ENCODE peak calls at places on chromosomes 7 and 10, in four cellular contexts. U, H, Z and G are unnamed samples.

GRCh38 chr10:106795619-106796018 is 368.9 kb downstream of the SORCS1 start:
- DNase-seq in H (no peak), Z (no peak), U (no peak), G (peak)

GRCh38 chr7:45407730-45408406 is 166.3 kb upstream of the ADCY1 start:
- DNase-seq in U (no peak), H (no peak), Z (no peak), G (no peak)

GRCh38 chr7:519974-520458 is 370 bp upstream of the PDGFA start:
- DNase-seq in Z (no peak), U (no peak), H (peak), G (peak)

GRCh38 chr10:4663162-4663992 is 162.6 kb upstream of the AKR1E2 start:
- DNase-seq in Z (peak), H (peak), U (peak), G (peak)

GRCh38 chr7:36863901-36864701 is 139.8 kb upstream of the AOAH start:
- DNase-seq in Z (no peak), U (no peak), H (peak), G (no peak)

GRCh38 chr10:98917828-98918227 is 317.8 kb downstream of the HPSE2 start:
- DNase-seq in U (no peak), H (no peak), Z (no peak), G (peak)

GRCh38 chr7:158734861-158735260 is 30.3 kb upstream of the NCAPG2 start:
- DNase-seq in U (peak), H (peak), Z (no peak), G (peak)

GRCh38 chr7:45176886-45177731 is 19.5 kb downstream of the RAMP3 start:
- DNase-seq in U (no peak), Z (peak), H (no peak), G (no peak)

GRCh38 chr10:131574707-131575430 is 263.3 kb upstream of the TCERG1L start:
- DNase-seq in Z (no peak), U (no peak), H (no peak), G (no peak)
- H3K4me3 ChIP-seq in Z (no peak), U (no peak), H (no peak), G (no peak)

GRCh38 chr10:80079312-80079613 is 798 bp downstream of the TMEM254 start:
- DNase-seq in H (no peak), Z (no peak), U (no peak), G (no peak)
- TF ChIP-seq CTCF in H (no peak), Z (no peak), U (no peak), G (no peak)

DNA sequence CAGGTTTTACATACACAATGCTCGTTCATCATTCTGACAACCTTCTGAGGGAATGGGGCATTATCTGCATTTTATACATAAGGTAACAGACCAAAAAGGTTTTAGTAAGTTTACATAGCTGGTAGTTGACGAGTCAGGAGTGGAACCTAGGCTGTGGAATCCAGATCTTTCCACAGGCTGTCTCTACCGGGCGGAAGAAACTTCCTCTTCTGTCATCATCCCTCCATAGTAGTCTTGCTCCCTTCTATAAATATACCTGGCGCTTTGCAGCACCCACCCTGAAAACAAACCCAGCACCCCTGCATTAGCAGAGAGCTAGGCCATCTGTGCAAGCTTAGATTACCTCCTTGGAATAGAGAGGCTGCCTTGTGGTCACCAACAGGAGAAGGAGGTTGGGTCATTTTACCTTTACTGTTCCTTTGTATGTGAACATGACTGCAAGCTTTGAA is 1.3 kb downstream of the TSPAN13 start:
- DNase-seq in Z (no peak), U (no peak), H (peak), G (peak)
- H3K4me3 ChIP-seq in Z (peak), U (no peak), H (peak), G (peak)

DNA sequence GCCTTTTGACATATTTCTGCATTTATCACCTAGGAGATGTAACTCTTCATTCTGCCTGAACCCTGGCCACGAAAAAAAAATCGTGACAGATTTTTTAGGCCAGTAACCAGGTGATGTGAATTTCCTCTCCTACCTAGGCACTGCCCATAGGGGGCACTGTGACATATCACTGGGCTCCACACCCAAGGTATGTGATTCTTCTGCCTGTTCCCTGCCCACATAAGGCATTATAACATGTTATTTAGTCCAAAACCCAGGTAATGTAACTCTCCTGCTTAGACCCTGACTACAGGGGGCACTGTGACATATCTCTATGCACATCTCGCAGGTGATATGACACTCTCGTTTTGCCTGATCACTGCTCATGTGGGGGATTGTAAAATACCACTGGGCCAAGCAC is 29.5 kb upstream of the ZNF107 start:
- DNase-seq in Z (no peak), U (no peak), H (no peak), G (no peak)
- TF ChIP-seq CTCF in Z (no peak), U (peak), H (no peak), G (no peak)